ENCODE peak calls at places on chromosomes 7 and 10, in four cellular contexts. One of them, this sample, is unnamed.
A peak's percentile ranks its signal among the peaks of the same experiment; 100 is the strongest.

GRCh38 chr7:140330595-140330994 is 67.7 kb downstream of the SLC37A3 start:
- DNase-seq in stomach: no peak
- DNase-seq in SK-N-SH: no peak
- DNase-seq in GM06990: no peak
- DNase-seq in this sample: no peak

GRCh38 chr7:33903770-33904679 is 1.3 kb upstream of the BMPER start:
- DNase-seq in stomach: no peak
- DNase-seq in SK-N-SH: peak; percentile 74
- DNase-seq in GM06990: peak; percentile 13
- DNase-seq in this sample: no peak

GRCh38 chr10:7251696-7252465 is 159.0 kb downstream of the SFMBT2 start:
- DNase-seq in stomach: no peak
- DNase-seq in SK-N-SH: peak; percentile 66
- DNase-seq in GM06990: no peak
- DNase-seq in this sample: no peak

GRCh38 chr7:27685893-27686292 is 23.2 kb upstream of the HIBADH start:
- DNase-seq in stomach: no peak
- DNase-seq in SK-N-SH: no peak
- DNase-seq in GM06990: no peak
- DNase-seq in this sample: no peak

GRCh38 chr10:53899463-53899862 is 901.6 kb downstream of the PCDH15 start:
- DNase-seq in stomach: no peak
- DNase-seq in SK-N-SH: no peak
- DNase-seq in GM06990: no peak
- DNase-seq in this sample: no peak

GRCh38 chr7:94087664-94088352 is 83.7 kb upstream of the BET1 start:
- DNase-seq in stomach: peak; percentile 44
- DNase-seq in SK-N-SH: peak; percentile 66
- DNase-seq in GM06990: peak; percentile 40
- DNase-seq in this sample: peak; percentile 89

GRCh38 chr10:107873007-107873406 is 708.5 kb upstream of the SORCS1 start:
- DNase-seq in stomach: no peak
- DNase-seq in SK-N-SH: no peak
- DNase-seq in GM06990: no peak
- DNase-seq in this sample: no peak

GRCh38 chr7:157684157-157684595 is 347.4 kb downstream of the DNAJB6 start:
- DNase-seq in stomach: peak; percentile 18
- DNase-seq in SK-N-SH: peak; percentile 64
- DNase-seq in GM06990: no peak
- DNase-seq in this sample: no peak

GRCh38 chr10:88216976-88217375 is 353.6 kb downstream of the PTEN start:
- DNase-seq in stomach: no peak
- DNase-seq in SK-N-SH: no peak
- DNase-seq in GM06990: no peak
- DNase-seq in this sample: no peak

GRCh38 chr10:97752956-97753355 is 16.0 kb downstream of the ZFYVE27 start:
- DNase-seq in stomach: no peak
- DNase-seq in SK-N-SH: no peak
- DNase-seq in GM06990: no peak
- DNase-seq in this sample: no peak

GRCh38 chr10:95847007-95847406 is 60.8 kb upstream of the CC2D2B start:
- DNase-seq in stomach: no peak
- DNase-seq in SK-N-SH: no peak
- DNase-seq in GM06990: no peak
- DNase-seq in this sample: no peak

GRCh38 chr7:18974803-18975202 is 142.6 kb downstream of the TWIST1 start:
- DNase-seq in stomach: no peak
- DNase-seq in SK-N-SH: no peak
- DNase-seq in GM06990: no peak
- DNase-seq in this sample: no peak

GRCh38 chr10:17249820-17250219 is 21.8 kb downstream of the VIM start:
- DNase-seq in stomach: no peak
- DNase-seq in SK-N-SH: peak; percentile 12
- DNase-seq in GM06990: no peak
- DNase-seq in this sample: peak; percentile 11

GRCh38 chr10:120477723-120478270 is 20.8 kb downstream of the PLPP4 start:
- DNase-seq in stomach: no peak
- DNase-seq in SK-N-SH: no peak
- DNase-seq in GM06990: no peak
- DNase-seq in this sample: no peak

GRCh38 chr7:22140597-22140996 is 194.9 kb upstream of the CDCA7L start:
- DNase-seq in stomach: no peak
- DNase-seq in SK-N-SH: no peak
- DNase-seq in GM06990: no peak
- DNase-seq in this sample: no peak

GRCh38 chr7:100745184-100745583 is 11.8 kb downstream of the ZAN start:
- DNase-seq in stomach: peak; percentile 25
- DNase-seq in SK-N-SH: peak; percentile 82
- DNase-seq in GM06990: peak; percentile 65
- DNase-seq in this sample: peak; percentile 85

GRCh38 chr10:106395061-106395749 is 769.3 kb downstream of the SORCS1 start:
- DNase-seq in stomach: no peak
- DNase-seq in SK-N-SH: no peak
- DNase-seq in GM06990: no peak
- DNase-seq in this sample: no peak

GRCh38 chr10:6669269-6669859 is 89.3 kb upstream of the PRKCQ start:
- DNase-seq in stomach: no peak
- DNase-seq in SK-N-SH: peak; percentile 28
- DNase-seq in GM06990: no peak
- DNase-seq in this sample: peak; percentile 44

GRCh38 chr7:32257632-32258031 is 187.4 kb upstream of the PDE1C start:
- DNase-seq in stomach: no peak
- DNase-seq in SK-N-SH: no peak
- DNase-seq in GM06990: no peak
- DNase-seq in this sample: no peak

GRCh38 chr10:68553138-68553537 is 7.0 kb upstream of the TET1 start:
- DNase-seq in stomach: no peak
- DNase-seq in SK-N-SH: no peak
- DNase-seq in GM06990: no peak
- DNase-seq in this sample: no peak

GRCh38 chr10:77872151-77872946 is 54.2 kb downstream of the DLG5 start:
- DNase-seq in stomach: no peak
- DNase-seq in SK-N-SH: peak; percentile 82
- DNase-seq in GM06990: no peak
- DNase-seq in this sample: no peak

GRCh38 chr10:4670737-4671136 is 155.3 kb upstream of the AKR1E2 start:
- DNase-seq in stomach: no peak
- DNase-seq in SK-N-SH: no peak
- DNase-seq in GM06990: no peak
- DNase-seq in this sample: no peak

GRCh38 chr10:31581741-31582323 is 262.8 kb downstream of the ZEB1 start:
- DNase-seq in stomach: no peak
- DNase-seq in SK-N-SH: peak; percentile 38
- DNase-seq in GM06990: no peak
- DNase-seq in this sample: peak; percentile 78

GRCh38 chr7:105641236-105641810 is 60.0 kb upstream of the EFCAB10 start:
- DNase-seq in stomach: no peak
- DNase-seq in SK-N-SH: no peak
- DNase-seq in GM06990: no peak
- DNase-seq in this sample: no peak

GRCh38 chr7:55426676-55427075 is 61.5 kb downstream of the LANCL2 start:
- DNase-seq in stomach: no peak
- DNase-seq in SK-N-SH: no peak
- DNase-seq in GM06990: no peak
- DNase-seq in this sample: no peak

GRCh38 chr7:55425141-55425752 is 60.1 kb downstream of the LANCL2 start:
- DNase-seq in stomach: no peak
- DNase-seq in SK-N-SH: no peak
- DNase-seq in GM06990: no peak
- DNase-seq in this sample: no peak

GRCh38 chr7:55423891-55424290 is 58.8 kb downstream of the LANCL2 start:
- DNase-seq in stomach: no peak
- DNase-seq in SK-N-SH: no peak
- DNase-seq in GM06990: no peak
- DNase-seq in this sample: no peak

GRCh38 chr7:55420535-55420934 is 55.4 kb downstream of the LANCL2 start:
- DNase-seq in stomach: no peak
- DNase-seq in SK-N-SH: no peak
- DNase-seq in GM06990: no peak
- DNase-seq in this sample: no peak

GRCh38 chr7:55423277-55423711 is 58.2 kb downstream of the LANCL2 start:
- DNase-seq in stomach: no peak
- DNase-seq in SK-N-SH: no peak
- DNase-seq in GM06990: no peak
- DNase-seq in this sample: no peak
- TF ChIP-seq CTCF in stomach: no peak
- TF ChIP-seq CTCF in SK-N-SH: peak; percentile 26
- TF ChIP-seq CTCF in GM06990: no peak
- TF ChIP-seq CTCF in this sample: no peak

DNA sequence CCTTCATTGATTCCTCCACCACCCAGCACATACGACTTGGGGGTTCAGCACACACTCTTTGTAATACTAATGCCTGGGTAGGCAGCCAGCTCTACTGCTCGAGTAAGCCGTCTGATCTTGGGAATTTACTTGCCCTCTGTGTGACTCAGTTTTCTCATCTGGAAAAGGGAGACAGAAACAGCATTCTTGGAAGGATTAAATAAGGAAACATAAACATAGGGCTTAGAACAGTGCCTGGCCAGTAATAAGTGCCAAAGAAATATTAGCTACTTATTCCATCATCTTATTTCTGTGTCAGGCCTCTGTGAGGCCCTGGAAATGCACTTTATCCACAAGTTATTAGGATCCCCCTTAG is 130.1 kb downstream of the TNS3 start:
- DNase-seq in stomach: no peak
- DNase-seq in SK-N-SH: no peak
- DNase-seq in GM06990: no peak
- DNase-seq in this sample: no peak
- H3K4me3 ChIP-seq in stomach: peak overlapping the region; percentile 42
- H3K4me3 ChIP-seq in SK-N-SH: no peak overlapping the region
- H3K4me3 ChIP-seq in GM06990: no peak overlapping the region
- H3K4me3 ChIP-seq in this sample: no peak overlapping the region

GRCh38 chr7:71829499-71829898 is 582.6 kb downstream of the CALN1 start:
- DNase-seq in stomach: no peak
- DNase-seq in SK-N-SH: no peak
- DNase-seq in GM06990: no peak
- DNase-seq in this sample: no peak
- TF ChIP-seq CTCF in stomach: no peak
- TF ChIP-seq CTCF in SK-N-SH: no peak
- TF ChIP-seq CTCF in GM06990: no peak
- TF ChIP-seq CTCF in this sample: no peak

GRCh38 chr7:16755397-16755796 is 1.8 kb downstream of the TSPAN13 start:
- DNase-seq in stomach: no peak
- DNase-seq in SK-N-SH: no peak
- DNase-seq in GM06990: no peak
- DNase-seq in this sample: no peak

GRCh38 chr7:16753932-16754571 is 497 bp downstream of the TSPAN13 start:
- DNase-seq in stomach: peak; percentile 50
- DNase-seq in SK-N-SH: peak; percentile 81
- DNase-seq in GM06990: peak; percentile 17
- DNase-seq in this sample: no peak

GRCh38 chr7:16758634-16759602 is 5.4 kb downstream of the TSPAN13 start:
- DNase-seq in stomach: no peak
- DNase-seq in SK-N-SH: no peak
- DNase-seq in GM06990: no peak
- DNase-seq in this sample: no peak

GRCh38 chr7:16753102-16753931 is at the start of gene TSPAN13:
- DNase-seq in stomach: peak; percentile 94
- DNase-seq in SK-N-SH: peak; percentile 93
- DNase-seq in GM06990: peak; percentile 21
- DNase-seq in this sample: peak; percentile 20

GRCh38 chr7:16754869-16755317 is 1.3 kb downstream of the TSPAN13 start:
- DNase-seq in stomach: no peak
- DNase-seq in SK-N-SH: no peak
- DNase-seq in GM06990: no peak
- DNase-seq in this sample: no peak
- H3K4me3 ChIP-seq in stomach: peak overlapping the region; percentile 93
- H3K4me3 ChIP-seq in SK-N-SH: no peak overlapping the region
- H3K4me3 ChIP-seq in GM06990: no peak overlapping the region
- H3K4me3 ChIP-seq in this sample: no peak overlapping the region

GRCh38 chr10:29517352-29517923 is 117.3 kb downstream of the SVIL start:
- DNase-seq in stomach: no peak
- DNase-seq in SK-N-SH: peak; percentile 71
- DNase-seq in GM06990: no peak
- DNase-seq in this sample: peak; percentile 29
- TF ChIP-seq CTCF in stomach: peak; percentile 27
- TF ChIP-seq CTCF in SK-N-SH: peak; percentile 71
- TF ChIP-seq CTCF in GM06990: peak; percentile 77
- TF ChIP-seq CTCF in this sample: peak; percentile 62